ENCODE peak calls at places on chromosomes 7 and 10, in ten cellular contexts. S is keratinocyte, W is K562, U is PC-9, P is neuronal stem cell, X is Karpas-422, C is DND-41, Z is mesenchymal stem cell, F is PC-3, R is GM23248. A is an unnamed sample. For H3K36me3, the result is how much of the 10 kb centered on the place peaks cover.

GRCh38 chr10:48742891-48743845 is 58.5 kb downstream of the WDFY4 start:
- DNase-seq in U (no peak), R (no peak), C (no peak), X (no peak), Z (no peak), S (no peak), P (no peak), F (no peak), W (no peak), A (no peak)

GRCh38 chr10:113463777-113464176 is 89.1 kb upstream of the HABP2 start:
- DNase-seq in F (no peak), S (no peak), R (peak), Z (peak), C (no peak), X (no peak), P (no peak), U (no peak), W (no peak), A (no peak)

GRCh38 chr10:56466005-56466404 is 104.9 kb upstream of the ZWINT start:
- DNase-seq in C (no peak), W (no peak), F (no peak), U (no peak), S (no peak), R (no peak), Z (no peak), P (no peak), X (no peak), A (no peak)

GRCh38 chr10:71618598-71618997 is 101.0 kb downstream of the C10orf105 start:
- DNase-seq in F (no peak), Z (no peak), P (no peak), C (no peak), U (no peak), S (no peak), X (no peak), R (no peak), W (no peak), A (no peak)

GRCh38 chr10:48363617-48364355 is 57.3 kb downstream of the MAPK8 start:
- DNase-seq in F (peak), Z (peak), W (peak), P (peak), R (peak), U (peak), C (peak), S (peak), X (peak), A (peak)

GRCh38 chr10:64430690-64431323 is 909.6 kb downstream of the REEP3 start:
- DNase-seq in U (no peak), Z (no peak), S (no peak), C (no peak), P (peak), R (no peak), F (peak), W (no peak), X (peak), A (no peak)

GRCh38 chr7:44177570-44178131 is 11.6 kb downstream of the GCK start:
- DNase-seq in S (no peak), F (peak), P (no peak), C (no peak), W (no peak), X (no peak), Z (peak), R (peak), U (peak), A (no peak)

GRCh38 chr10:6738464-6738824 is 158.4 kb upstream of the PRKCQ start:
- DNase-seq in U (no peak), X (no peak), F (no peak), P (no peak), S (no peak), Z (no peak), W (no peak), C (no peak), R (no peak), A (no peak)

GRCh38 chr7:139958599-139959380 is 104.0 kb downstream of the PARP12 start:
- DNase-seq in X (no peak), F (no peak), C (no peak), U (no peak), P (no peak), S (no peak), R (no peak), Z (peak), W (no peak), A (no peak)

GRCh38 chr7:130273081-130273699 is 6.5 kb downstream of the CPA2 start:
- DNase-seq in S (no peak), R (peak), U (no peak), Z (peak), X (peak), W (no peak), C (peak), F (no peak), P (peak), A (no peak)

GRCh38 chr10:117666131-117666530 is 123.6 kb downstream of the EMX2 start:
- DNase-seq in S (no peak), P (no peak), X (no peak), Z (no peak), C (no peak), U (no peak), F (no peak), W (no peak), R (peak), A (no peak)

GRCh38 chr7:78018541-78019456 is 220.2 kb downstream of the PHTF2 start:
- DNase-seq in C (no peak), F (peak), R (peak), S (no peak), Z (peak), P (no peak), U (no peak), X (peak), W (no peak), A (no peak)

GRCh38 chr7:30710669-30711068 is 28.4 kb upstream of the CRHR2 start:
- DNase-seq in S (no peak), X (no peak), W (no peak), F (peak), U (peak), R (peak), Z (no peak), C (no peak), P (no peak), A (no peak)

GRCh38 chr10:123132576-123133477 is 2.9 kb upstream of the HMX3 start:
- DNase-seq in X (peak), R (peak), F (peak), S (peak), W (peak), C (peak), P (peak), Z (peak), U (no peak), A (peak)

GRCh38 chr7:76244781-76245391 is 43.2 kb downstream of the SRRM3 start:
- DNase-seq in S (no peak), R (no peak), C (no peak), Z (no peak), U (no peak), X (no peak), W (no peak), F (no peak), P (no peak), A (no peak)

GRCh38 chr7:12839508-12840153 is 152.2 kb downstream of the ARL4A start:
- DNase-seq in U (no peak), P (peak), R (no peak), F (peak), X (no peak), W (no peak), Z (no peak), S (no peak), C (no peak), A (no peak)

GRCh38 chr7:44515595-44516268 is 25.3 kb upstream of the NUDCD3 start:
- DNase-seq in Z (no peak), R (peak), F (no peak), S (peak), C (no peak), W (no peak), X (no peak), U (no peak), P (no peak), A (peak)

GRCh38 chr10:97497572-97498075 is 598 bp downstream of the MMS19 start:
- DNase-seq in U (peak), P (peak), F (peak), W (peak), Z (peak), S (peak), R (peak), C (peak), X (peak), A (peak)

GRCh38 chr10:35564276-35564982 is 40.7 kb upstream of the GJD4 start:
- DNase-seq in W (no peak), X (peak), U (no peak), Z (peak), S (no peak), C (peak), R (peak), F (no peak), P (no peak), A (no peak)

GRCh38 chr7:4769753-4770152 is 5.7 kb upstream of the AP5Z1 start:
- DNase-seq in C (no peak), S (no peak), U (no peak), R (no peak), P (no peak), Z (no peak), X (no peak), F (no peak), W (no peak), A (no peak)

GRCh38 chr7:137480824-137481365 is 137.4 kb upstream of the PTN start:
- DNase-seq in F (no peak), S (no peak), P (no peak), U (no peak), C (no peak), Z (no peak), W (no peak), X (no peak), R (no peak), A (no peak)

GRCh38 chr7:120723465-120724385 is 134.2 kb downstream of the TSPAN12 start:
- DNase-seq in U (no peak), F (no peak), R (no peak), P (no peak), C (no peak), S (no peak), X (no peak), W (no peak), Z (no peak), A (no peak)

GRCh38 chr7:123749537-123749857 is 694 bp upstream of the WASL start:
- DNase-seq in C (no peak), S (no peak), U (peak), X (no peak), R (peak), P (no peak), F (peak), W (no peak), Z (peak), A (no peak)

GRCh38 chr7:133633055-133633454 is 380.2 kb downstream of the EXOC4 start:
- DNase-seq in P (no peak), X (no peak), W (no peak), C (no peak), U (peak), S (peak), Z (peak), F (peak), R (peak), A (no peak)

GRCh38 chr7:66452165-66452564 is 176.5 kb upstream of the KCTD7 start:
- DNase-seq in W (no peak), S (no peak), P (no peak), U (no peak), C (no peak), F (peak), X (no peak), Z (no peak), R (peak), A (no peak)

GRCh38 chr10:35089641-35090161 is 440 bp downstream of the CUL2 start:
- DNase-seq in P (no peak), Z (peak), F (peak), C (peak), X (peak), S (no peak), R (peak), U (no peak), W (peak), A (peak)

GRCh38 chr10:20492447-20492846 is 404.7 kb downstream of the NEBL start:
- DNase-seq in R (no peak), W (no peak), F (no peak), X (no peak), S (no peak), C (no peak), U (no peak), P (no peak), Z (peak), A (no peak)

GRCh38 chr7:78224923-78225322 is 426.4 kb downstream of the PHTF2 start:
- DNase-seq in P (no peak), Z (peak), R (peak), W (no peak), X (no peak), S (no peak), C (no peak), F (no peak), U (no peak), A (no peak)

GRCh38 chr7:33590902-33591301 is 314.4 kb upstream of the BMPER start:
- DNase-seq in S (no peak), R (peak), Z (peak), P (no peak), C (no peak), U (no peak), W (no peak), F (peak), X (no peak), A (no peak)

GRCh38 chr7:12861070-12861469 is 173.6 kb downstream of the ARL4A start:
- DNase-seq in C (no peak), R (no peak), S (no peak), U (no peak), W (no peak), F (no peak), P (no peak), X (no peak), Z (no peak), A (no peak)

DNA sequence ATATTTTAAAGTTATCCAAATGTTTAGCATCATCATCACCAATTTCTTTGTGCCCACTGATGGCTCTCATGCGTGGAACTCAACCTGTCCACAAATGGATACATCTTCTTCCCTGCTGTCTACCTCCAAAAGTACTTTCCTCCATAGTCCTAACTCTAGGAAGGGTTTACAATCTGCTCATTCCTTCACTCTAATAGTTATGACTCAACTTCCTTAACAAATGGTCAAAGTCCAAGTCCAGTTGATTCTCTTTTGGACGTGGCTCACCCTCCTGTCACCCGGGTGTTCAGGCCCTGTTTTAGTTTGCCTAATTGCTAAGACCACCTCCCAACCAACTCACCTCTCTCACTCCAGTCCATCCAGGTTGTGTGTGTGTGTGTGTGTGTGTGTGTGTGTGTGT is 182.7 kb upstream of the CCDC6 start:
- DNase-seq in X (no peak), C (no peak), P (no peak), F (peak), R (peak), W (no peak), U (no peak), Z (peak), S (no peak), A (no peak)
- H2AFZ ChIP-seq in X (no peak), C (no peak), P (no peak), F (no peak), R (peak), W (peak), U (no peak), Z (no peak), S (no peak), A (no peak)

DNA sequence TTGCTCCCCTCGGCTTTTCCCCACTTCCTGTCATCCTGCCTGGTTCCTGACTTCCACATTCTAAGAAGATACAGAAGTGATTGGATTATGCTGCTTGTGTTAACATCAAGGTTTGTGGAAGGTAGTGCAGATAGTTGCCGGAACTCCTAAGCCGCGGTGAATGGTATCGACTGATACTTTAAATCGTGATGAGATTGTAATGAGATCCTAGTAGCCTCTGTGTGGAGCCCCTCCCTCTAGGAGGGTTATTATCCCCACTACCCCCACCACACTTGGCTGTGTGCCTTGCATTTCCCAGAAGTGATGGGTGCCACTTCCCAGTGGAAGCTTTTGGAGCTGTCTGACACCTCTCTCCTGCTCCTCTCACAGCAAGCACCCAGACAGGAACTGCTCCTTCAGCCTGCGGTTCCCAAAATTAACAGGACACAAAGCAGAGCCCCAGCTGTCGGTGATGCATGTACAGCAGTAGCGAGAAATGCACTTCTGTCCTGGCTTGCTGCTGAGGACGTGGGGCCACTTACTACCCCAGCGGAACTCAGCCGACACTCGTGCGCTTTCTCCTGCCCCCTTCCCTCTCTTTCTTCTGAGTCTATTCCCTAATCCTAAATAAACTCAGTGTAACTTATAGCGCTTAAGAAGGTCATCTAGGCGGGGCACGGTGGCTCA is 52.5 kb downstream of the PRKAG2 start:
- DNase-seq in X (no peak), W (no peak), C (no peak), U (no peak), R (no peak), S (no peak), F (no peak), Z (no peak), P (no peak), A (no peak)
- H3K4me2 ChIP-seq in X (no peak), W (no peak), C (no peak), U (no peak), R (no peak), S (no peak), F (no peak), Z (no peak), P (no peak), A (no peak)

DNA sequence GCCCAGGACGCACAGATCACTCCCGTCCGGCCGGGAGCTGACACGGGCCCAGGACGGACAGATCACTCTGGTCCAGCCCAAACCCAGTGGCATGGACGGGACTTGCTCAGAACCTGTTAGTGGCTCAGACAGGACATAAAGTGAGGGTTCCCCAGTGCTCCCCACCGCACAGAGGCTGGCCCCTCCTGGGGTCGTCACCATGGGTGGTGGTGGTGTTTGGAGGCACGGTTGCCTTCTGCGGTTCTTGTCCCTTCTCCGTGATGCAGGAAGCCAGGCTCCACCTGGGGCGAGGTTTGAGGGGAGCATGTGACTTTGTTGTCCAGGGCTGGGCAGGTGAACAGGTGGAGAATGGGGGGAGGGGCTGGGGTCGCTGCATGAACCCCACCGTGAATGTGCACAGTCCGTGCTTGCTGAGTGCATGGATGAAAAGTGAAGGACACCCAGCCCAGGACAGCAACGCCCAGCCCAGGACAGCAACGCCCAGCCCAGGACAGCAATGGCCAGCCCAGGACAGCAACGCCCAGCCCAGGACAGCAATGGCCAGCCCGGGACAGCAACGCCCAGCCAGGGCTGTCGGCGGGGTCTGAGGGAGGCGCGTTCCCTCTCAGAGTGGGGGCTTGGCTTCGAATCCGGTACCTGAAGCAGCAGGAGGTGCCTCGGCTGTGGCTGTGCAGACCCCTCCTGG is 26.7 kb downstream of the FAM20C start:
- DNase-seq in Z (no peak), W (no peak), S (no peak), P (no peak), X (no peak), F (no peak), U (no peak), C (no peak), R (no peak), A (no peak)
- H3K36me3 ChIP-seq in Z (under half), W (under half), S (under half), P (under half), X (under half), F (under half), U (under half), C (under half), R (under half), A (under half)

GRCh38 chr10:70477661-70478162 is 855 bp upstream of the PALD1 start:
- DNase-seq in Z (no peak), S (peak), U (peak), R (peak), C (peak), P (no peak), F (peak), X (peak), W (peak), A (peak)

GRCh38 chr10:70479161-70479531 is 579 bp downstream of the PALD1 start:
- DNase-seq in C (no peak), R (no peak), S (no peak), W (no peak), P (no peak), Z (no peak), U (no peak), X (peak), F (no peak), A (peak)

GRCh38 chr10:70480254-70480861 is 1.8 kb downstream of the PALD1 start:
- DNase-seq in P (no peak), U (no peak), W (no peak), F (no peak), S (no peak), R (no peak), Z (no peak), X (peak), C (peak), A (peak)

GRCh38 chr10:70479626-70480253 is 1.2 kb downstream of the PALD1 start:
- DNase-seq in U (no peak), C (no peak), R (no peak), P (no peak), F (no peak), W (no peak), Z (no peak), S (no peak), X (no peak), A (peak)

GRCh38 chr10:70478191-70479160 is at the start of gene PALD1:
- DNase-seq in W (peak), Z (peak), P (peak), U (peak), C (peak), F (peak), X (peak), R (peak), S (no peak), A (peak)
- H2AFZ ChIP-seq in W (peak), Z (no peak), P (peak), U (peak), C (peak), F (peak), X (peak), R (peak), S (peak), A (peak)

GRCh38 chr7:149237502-149237901 is 1.9 kb upstream of the ZNF212 start:
- DNase-seq in X (peak), C (no peak), Z (no peak), F (no peak), W (no peak), P (no peak), S (no peak), U (no peak), R (no peak), A (no peak)

GRCh38 chr7:149239345-149240143 is at the start of gene ZNF212:
- DNase-seq in Z (peak), R (peak), U (peak), W (peak), F (peak), C (peak), P (peak), S (no peak), X (peak), A (peak)

GRCh38 chr7:149241695-149242094 is 2.2 kb downstream of the ZNF212 start:
- DNase-seq in S (no peak), F (no peak), R (no peak), W (no peak), P (no peak), X (peak), Z (no peak), U (no peak), C (no peak), A (no peak)

GRCh38 chr7:149238051-149238450 is 1.4 kb upstream of the ZNF212 start:
- DNase-seq in S (no peak), W (no peak), U (peak), X (peak), C (no peak), R (peak), F (peak), P (no peak), Z (no peak), A (no peak)

GRCh38 chr7:149240637-149241036 is 1.2 kb downstream of the ZNF212 start:
- DNase-seq in W (no peak), R (no peak), U (no peak), X (peak), P (no peak), Z (no peak), S (no peak), F (no peak), C (no peak), A (no peak)
- H3K4me2 ChIP-seq in W (peak), R (peak), U (peak), X (peak), P (peak), Z (peak), S (peak), F (peak), C (peak), A (peak)

GRCh38 chr10:80265740-80266512 is 23.5 kb downstream of the MAT1A start:
- DNase-seq in P (peak), F (no peak), X (no peak), S (no peak), C (peak), W (no peak), Z (no peak), R (no peak), U (no peak), A (no peak)
- H3K36me3 ChIP-seq in P (under half), F (under half), X (under half), S (under half), C (under half), W (under half), Z (under half), R (under half), U (under half), A (under half)